ENCODE peak calls at places on chromosomes 4 and X, in seven cellular contexts. M, U, O, R, D, Y and T are unnamed samples.

GRCh38 chrX:69034451-69034850 is 130.8 kb downstream of the PJA1 start:
- DNase-seq in U (peak; percentile 30), O (no peak), D (no peak), Y (peak; percentile 19), R (no peak), M (no peak), T (no peak)

GRCh38 chr4:134708026-134708425 is 506.4 kb upstream of the PABPC4L start:
- DNase-seq in D (no peak), R (no peak), O (no peak), U (no peak), M (no peak), Y (no peak), T (no peak)

GRCh38 chr4:98566491-98567008 is 91.9 kb downstream of the TSPAN5 start:
- DNase-seq in M (no peak), D (no peak), Y (no peak), R (no peak), O (no peak), U (no peak), T (no peak)

GRCh38 chrX:151702021-151702714 is 6.9 kb downstream of the PRRG3 start:
- DNase-seq in R (no peak), M (no peak), U (no peak), O (no peak), D (no peak), Y (no peak), T (no peak)

GRCh38 chrX:100413231-100413630 is 3.2 kb upstream of the PCDH19 start:
- DNase-seq in Y (no peak), M (no peak), O (peak; percentile 61), D (peak; percentile 44), R (peak; percentile 80), U (no peak), T (peak; percentile 44)

GRCh38 chr4:113675731-113676707 is 85.5 kb downstream of the CAMK2D start:
- DNase-seq in R (no peak), D (no peak), Y (no peak), M (no peak), O (no peak), U (no peak), T (no peak)

GRCh38 chr4:160202802-160203201 is 1099.9 kb downstream of the RAPGEF2 start:
- DNase-seq in Y (no peak), M (no peak), D (no peak), R (no peak), U (no peak), O (no peak), T (no peak)

GRCh38 chr4:181710143-181710542 is 533.1 kb upstream of the TENM3 start:
- DNase-seq in M (no peak), Y (no peak), U (no peak), D (no peak), R (no peak), O (no peak), T (no peak)

GRCh38 chr4:85869156-85869555 is 394.2 kb downstream of the ARHGAP24 start:
- DNase-seq in Y (no peak), D (no peak), U (no peak), M (no peak), R (peak; percentile 6), O (peak; percentile 59), T (no peak)

GRCh38 chrX:32191316-32191715 is 1020.0 kb downstream of the DMD start:
- DNase-seq in Y (no peak), R (no peak), U (no peak), D (no peak), M (no peak), O (no peak), T (no peak)

GRCh38 chrX:107672955-107673378 is 44.7 kb downstream of the PRPS1 start:
- DNase-seq in U (peak; percentile 56), M (peak; percentile 93), Y (peak; percentile 88), R (peak; percentile 73), O (peak; percentile 60), D (peak; percentile 80), T (peak; percentile 77)

GRCh38 chr4:123299212-123299651 is 97.4 kb upstream of the SPRY1 start:
- DNase-seq in M (no peak), D (no peak), O (peak; percentile 13), R (no peak), U (no peak), Y (no peak), T (no peak)

GRCh38 chr4:88516746-88517145 is 6.8 kb downstream of the PYURF start:
- DNase-seq in M (no peak), R (no peak), D (no peak), U (no peak), Y (no peak), O (no peak), T (no peak)

GRCh38 chr4:88522702-88523324 is 763 bp downstream of the PYURF start:
- DNase-seq in U (no peak), D (peak; percentile 82), R (peak; percentile 41), M (peak; percentile 82), O (peak; percentile 54), Y (peak; percentile 70), T (peak; percentile 38)

GRCh38 chr4:88514557-88515511 is 8.7 kb downstream of the PYURF start:
- DNase-seq in U (no peak), O (no peak), R (no peak), Y (no peak), M (no peak), D (no peak), T (no peak)

GRCh38 chr4:88518911-88519310 is 4.7 kb downstream of the PYURF start:
- DNase-seq in M (no peak), Y (no peak), R (no peak), U (no peak), O (no peak), D (no peak), T (no peak)

DNA sequence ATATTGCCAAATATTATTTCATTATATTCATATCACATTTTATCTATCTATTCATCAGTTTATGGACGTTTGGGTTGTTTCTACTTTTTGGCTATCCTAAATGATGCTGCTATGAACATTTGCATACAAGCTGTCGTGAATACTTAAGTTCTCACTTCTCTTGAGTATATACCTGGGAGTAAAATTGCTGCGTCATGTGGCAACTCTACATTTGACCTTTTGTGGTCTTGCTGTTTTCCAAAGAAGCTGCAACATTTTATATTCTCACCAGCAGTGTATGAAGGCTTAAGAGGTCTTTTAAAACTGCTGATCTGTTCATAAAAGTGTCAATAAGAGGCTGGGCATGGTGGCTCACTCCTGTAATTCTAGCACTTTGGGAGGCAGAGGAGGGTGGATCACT is 5.8 kb downstream of the PYURF start:
- DNase-seq in U (no peak), M (no peak), O (no peak), Y (no peak), D (peak; percentile 64), R (no peak), T (no peak)
- H3K4me1 ChIP-seq in U (peaks cover 2% of the 10 kb centered on the region), M (peaks cover 15% of the 10 kb centered on the region), O (peaks cover 6% of the 10 kb centered on the region), Y (peaks cover 13% of the 10 kb centered on the region), D (peaks cover 6% of the 10 kb centered on the region), R (peaks cover 8% of the 10 kb centered on the region), T (peaks cover 32% of the 10 kb centered on the region)

DNA sequence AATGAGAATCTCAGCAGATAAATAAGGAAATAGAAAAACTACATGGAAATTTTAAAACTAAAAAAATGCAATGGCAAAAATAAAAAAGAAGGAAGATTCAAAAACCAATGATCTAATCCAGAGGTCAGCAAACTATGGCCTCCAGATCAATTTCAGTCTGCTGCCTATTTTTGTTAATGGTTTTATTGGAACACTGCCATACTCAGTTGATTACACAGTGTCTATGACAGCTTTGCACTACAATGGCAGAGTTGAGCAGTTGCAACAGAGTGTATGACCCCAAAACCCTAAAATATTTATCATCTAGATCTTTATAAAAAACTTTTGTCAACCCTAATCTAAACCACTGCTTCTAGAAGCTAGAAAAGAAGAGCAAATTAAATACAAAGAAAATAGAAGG is 170.3 kb downstream of the RAB28 start:
- DNase-seq in O (no peak), U (no peak), D (no peak), R (no peak), Y (no peak), M (no peak), T (no peak)
- TF ChIP-seq POLR2AphosphoS5 in O (no peak), U (no peak), D (no peak), R (no peak), Y (no peak), M (no peak), T (no peak)

GRCh38 chr4:37991623-37992410 is 31.6 kb downstream of the PTTG2 start:
- DNase-seq in U (peak; percentile 45), O (no peak), D (no peak), Y (no peak), R (peak; percentile 33), M (no peak), T (no peak)
- H3K4me1 ChIP-seq in U (peaks cover 30% of the 10 kb centered on the region), O (peaks cover 7% of the 10 kb centered on the region), D (peaks cover 7% of the 10 kb centered on the region), Y (peaks cover 39% of the 10 kb centered on the region), R (peaks cover 58% of the 10 kb centered on the region), M (peaks cover 66% of the 10 kb centered on the region), T (no peaks in the 10 kb centered on the region)

DNA sequence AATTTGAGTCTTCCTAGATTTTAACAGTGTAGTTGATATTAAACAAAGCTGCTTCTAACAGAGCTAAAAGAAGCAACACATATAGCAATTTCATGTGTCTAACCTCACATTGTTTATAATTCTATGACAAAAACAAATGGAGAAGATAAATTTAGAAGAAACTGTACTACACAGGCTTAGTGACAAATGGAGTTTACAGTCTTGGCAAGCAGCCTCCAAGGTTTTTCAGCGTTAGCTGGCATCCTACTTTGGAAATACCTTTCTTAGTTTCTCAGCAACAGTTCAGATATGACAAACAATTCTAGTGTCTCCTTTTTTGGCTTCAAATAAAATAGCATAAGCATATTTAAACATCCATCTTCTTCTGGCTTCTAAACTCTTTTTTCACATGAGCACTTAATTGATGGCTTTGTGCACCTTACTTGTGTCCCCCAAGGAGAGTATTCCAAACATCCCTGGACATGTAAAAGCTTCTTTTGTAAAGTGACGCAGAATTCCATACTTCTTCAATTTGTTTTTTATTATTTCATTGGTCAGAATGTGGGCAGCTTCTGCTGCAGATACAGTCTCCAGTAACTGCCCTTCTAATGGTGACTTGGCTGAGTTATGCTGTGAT is 249.8 kb downstream of the ANTXR2 start:
- DNase-seq in M (no peak), U (no peak), Y (no peak), R (no peak), D (no peak), O (no peak), T (no peak)
- TF ChIP-seq POLR2AphosphoS5 in M (no peak), U (no peak), Y (no peak), R (no peak), D (no peak), O (no peak), T (peak; percentile 51)

DNA sequence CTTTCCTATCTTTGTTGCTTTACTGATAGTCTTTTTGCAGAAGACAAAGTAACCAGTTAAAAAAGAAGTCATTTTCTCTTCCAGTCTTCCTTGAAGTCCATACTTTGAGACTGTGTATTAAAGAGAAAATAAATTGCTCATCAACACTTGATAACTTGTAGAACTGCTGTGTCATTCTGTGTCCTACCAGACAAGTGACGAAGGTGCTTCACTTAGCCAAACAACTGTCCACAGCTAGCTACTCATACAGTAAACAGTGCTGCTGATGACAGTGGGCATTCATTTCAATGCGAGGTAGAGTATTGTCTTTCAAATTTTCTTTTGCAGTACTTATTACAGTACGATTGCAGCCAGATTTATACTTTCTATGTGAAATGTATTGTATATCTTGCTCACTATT is 11.5 kb downstream of the COL25A1 start:
- DNase-seq in U (no peak), M (no peak), O (no peak), Y (no peak), D (peak; percentile 43), R (no peak), T (no peak)
- H3K4me1 ChIP-seq in U (no peaks in the 10 kb centered on the region), M (peaks cover 7% of the 10 kb centered on the region), O (peaks cover 9% of the 10 kb centered on the region), Y (no peaks in the 10 kb centered on the region), D (peaks cover 8% of the 10 kb centered on the region), R (no peaks in the 10 kb centered on the region), T (no peaks in the 10 kb centered on the region)

DNA sequence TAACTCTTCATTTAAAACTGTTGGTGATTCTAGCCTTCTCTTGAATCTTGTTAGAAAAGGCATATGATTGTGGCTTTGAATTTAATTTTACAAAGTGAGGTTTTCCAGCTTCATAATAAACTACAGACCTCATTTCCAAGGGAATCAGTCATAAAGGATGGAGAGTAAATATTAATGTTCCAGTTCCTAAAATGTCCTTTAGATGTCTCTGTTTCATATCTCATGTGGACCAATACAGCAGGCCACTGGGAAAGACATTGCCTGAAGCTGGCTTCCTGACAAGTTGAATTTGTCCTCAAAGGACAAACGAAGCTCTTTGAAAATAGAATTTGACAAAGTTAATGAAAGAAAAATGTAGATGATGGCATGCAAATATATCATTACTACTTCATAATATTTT is 125.4 kb downstream of the ZNF330 start:
- DNase-seq in Y (no peak), U (no peak), M (no peak), R (peak; percentile 18), O (peak; percentile 73), D (peak; percentile 31), T (no peak)
- TF ChIP-seq POLR2AphosphoS5 in Y (no peak), U (no peak), M (no peak), R (no peak), O (no peak), D (no peak), T (peak; percentile 24)